ENCODE peak calls at places on chromosomes 13 and 19, in nine cellular contexts. S, E, F, W, J, R, B, P and X are unnamed samples.

GRCh38 chr13:79562557-79562956 is 81.6 kb downstream of the NDFIP2 start:
- DNase-seq in F (no peak), J (no peak), P (no peak), W (no peak), E (no peak), R (no peak), S (no peak), B (no peak), X (no peak)

GRCh38 chr19:33273881-33274662 is 28.3 kb downstream of the CEBPA start:
- DNase-seq in P (peak), F (no peak), E (peak), S (no peak), B (no peak), J (no peak), W (peak), R (peak), X (no peak)

GRCh38 chr19:16998635-16999194 is 27.9 kb downstream of the CPAMD8 start:
- DNase-seq in R (no peak), F (no peak), B (no peak), E (no peak), J (no peak), W (no peak), P (no peak), S (no peak), X (no peak)

GRCh38 chr19:33224694-33225457 is 774 bp downstream of the SLC7A10 start:
- DNase-seq in R (no peak), W (no peak), F (no peak), J (no peak), S (no peak), P (no peak), B (no peak), E (no peak), X (no peak)

GRCh38 chr13:30493670-30494381 is 28.1 kb upstream of the HMGB1 start:
- DNase-seq in J (no peak), P (no peak), B (no peak), E (no peak), R (no peak), F (no peak), S (no peak), W (no peak), X (no peak)

GRCh38 chr19:49677232-49677881 is at the start of gene PRMT1:
- DNase-seq in F (no peak), W (peak), B (no peak), P (no peak), S (peak), E (peak), J (no peak), R (peak), X (peak)

GRCh38 chr19:53549354-53549753 is 11.4 kb downstream of the ZNF331 start:
- DNase-seq in F (no peak), B (no peak), E (no peak), S (no peak), P (peak), W (peak), R (no peak), J (no peak), X (no peak)

GRCh38 chr19:6571167-6571566 is 19.8 kb downstream of the CD70 start:
- DNase-seq in W (no peak), F (no peak), R (no peak), E (no peak), P (no peak), B (no peak), J (no peak), S (no peak), X (no peak)

GRCh38 chr13:80342541-80343371 is 1.8 kb upstream of the SPRY2 start:
- DNase-seq in S (peak), R (peak), W (peak), B (peak), F (no peak), J (peak), E (peak), P (peak), X (peak)

GRCh38 chr19:7679017-7679720 is 1.5 kb upstream of the TRAPPC5 start:
- DNase-seq in F (no peak), E (peak), P (no peak), B (no peak), W (no peak), J (no peak), S (no peak), R (peak), X (no peak)

GRCh38 chr13:46085737-46086136 is 19.1 kb downstream of the CPB2 start:
- DNase-seq in B (no peak), J (no peak), F (peak), R (no peak), P (no peak), E (no peak), S (no peak), W (no peak), X (no peak)

GRCh38 chr19:7597689-7598088 is 2.0 kb downstream of the CAMSAP3 start:
- DNase-seq in P (no peak), W (no peak), B (no peak), R (no peak), S (no peak), E (no peak), J (no peak), F (no peak), X (no peak)

GRCh38 chr13:50805805-50806204 is 37.7 kb downstream of the DLEU7 start:
- DNase-seq in P (peak), F (no peak), E (no peak), B (no peak), R (no peak), S (no peak), W (peak), J (no peak), X (no peak)

GRCh38 chr13:111049791-111050538 is 65.1 kb upstream of the ARHGEF7 start:
- DNase-seq in B (no peak), W (peak), S (no peak), J (peak), E (no peak), R (no peak), F (no peak), P (peak), X (no peak)

GRCh38 chr13:28313579-28313978 is 175.2 kb downstream of the PAN3 start:
- DNase-seq in P (peak), J (no peak), S (no peak), F (no peak), B (no peak), R (peak), W (peak), E (no peak), X (no peak)
- TF ChIP-seq CTCF in P (peak), J (no peak), S (peak), F (peak), B (no peak), R (peak), W (peak), E (no peak), X (no peak)

GRCh38 chr19:663682-664117 is 686 bp upstream of the RNF126 start:
- DNase-seq in F (no peak), R (no peak), B (no peak), W (no peak), J (no peak), P (no peak), E (no peak), S (no peak), X (no peak)

GRCh38 chr19:662207-662961 is 630 bp downstream of the RNF126 start:
- DNase-seq in P (no peak), J (no peak), W (peak), B (no peak), F (no peak), S (peak), E (peak), R (peak), X (peak)

GRCh38 chr19:661427-662196 is 1.4 kb downstream of the RNF126 start:
- DNase-seq in R (no peak), P (no peak), J (no peak), B (no peak), E (peak), W (no peak), S (no peak), F (no peak), X (peak)

GRCh38 chr19:664913-665443 is 2.0 kb upstream of the RNF126 start:
- DNase-seq in S (peak), R (peak), B (peak), E (peak), P (peak), J (peak), W (peak), F (no peak), X (peak)

GRCh38 chr19:662962-663681 is at the start of gene RNF126:
- DNase-seq in E (peak), B (peak), F (no peak), R (peak), W (peak), S (peak), P (peak), J (peak), X (peak)
- TF ChIP-seq CTCF in E (no peak), B (no peak), F (no peak), R (no peak), W (no peak), S (no peak), P (no peak), J (no peak), X (no peak)

DNA sequence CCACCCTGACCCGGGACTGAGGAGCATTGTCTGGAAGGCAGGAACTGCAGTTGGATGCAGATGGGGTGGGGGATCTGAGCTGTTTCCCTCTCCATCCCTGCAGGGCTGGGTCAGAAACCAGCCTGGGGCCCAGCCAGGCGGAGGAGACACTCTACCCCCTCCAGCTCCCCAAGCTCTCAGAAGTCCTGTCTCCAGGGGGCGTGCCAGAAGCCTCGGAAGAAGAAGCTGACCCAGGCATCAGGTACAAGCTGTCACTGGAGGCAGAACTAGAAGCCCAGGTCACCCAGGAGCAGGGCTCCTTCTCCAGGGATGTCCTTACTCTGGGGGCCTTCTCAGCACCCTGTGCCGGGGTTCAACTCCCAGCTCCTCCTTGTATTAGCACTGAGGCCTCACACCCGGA is 15.5 kb downstream of the SIX5 start:
- DNase-seq in F (no peak), R (no peak), E (no peak), B (no peak), P (no peak), J (no peak), S (no peak), W (no peak), X (no peak)
- TF ChIP-seq CTCF in F (no peak), R (no peak), E (no peak), B (no peak), P (no peak), J (no peak), S (no peak), W (no peak), X (no peak)

GRCh38 chr19:34926685-34927375 is at the start of gene ZNF30:
- DNase-seq in R (peak), W (peak), J (peak), F (peak), B (peak), E (peak), S (peak), P (peak), X (peak)
- TF ChIP-seq CTCF in R (no peak), W (no peak), J (no peak), F (peak), B (peak), E (no peak), S (no peak), P (no peak), X (no peak)

DNA sequence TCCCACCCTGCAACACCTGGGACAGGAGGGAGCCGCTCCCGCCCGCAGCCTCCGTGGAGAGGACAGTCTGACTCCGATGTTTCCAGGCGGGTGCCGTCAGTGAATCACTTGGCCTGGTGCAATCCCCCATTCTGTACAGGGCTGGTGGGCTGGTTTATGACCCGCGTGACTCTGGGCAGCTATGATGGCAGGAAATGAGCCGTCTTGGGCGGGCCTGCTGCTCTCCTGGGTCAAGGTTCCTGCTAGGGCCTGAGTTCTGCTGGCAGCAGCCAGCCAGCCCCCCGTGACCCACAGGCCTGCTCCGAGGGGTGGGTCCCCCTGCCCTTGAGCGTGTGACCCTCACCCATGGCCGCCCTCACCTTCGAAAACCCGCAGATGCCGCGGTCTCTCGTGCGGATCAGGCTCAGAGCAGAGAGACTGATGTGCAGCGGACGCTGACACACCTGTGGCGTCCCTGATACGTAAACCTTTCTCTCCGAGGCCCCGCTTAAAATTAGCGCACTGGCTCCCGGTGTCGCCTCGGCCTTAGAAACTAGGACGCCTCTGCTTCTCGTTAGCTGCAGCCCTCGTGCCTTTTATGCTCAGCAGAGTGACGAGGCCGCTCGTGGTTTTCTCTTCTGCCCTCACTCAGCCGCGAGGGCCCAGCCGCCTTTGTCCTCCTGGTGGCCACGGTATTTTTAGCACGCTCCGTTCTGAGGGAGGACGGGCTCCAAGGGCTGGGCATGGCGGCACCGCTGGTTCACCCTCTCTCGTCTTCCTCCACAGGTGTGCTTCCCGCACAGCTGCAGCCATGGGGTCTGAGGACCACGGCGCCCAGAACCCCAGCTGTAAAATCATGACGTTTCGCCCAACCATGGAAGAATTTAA is 63.4 kb downstream of the KDM4B start:
- DNase-seq in P (no peak), W (peak), S (no peak), B (no peak), J (no peak), F (no peak), R (no peak), E (no peak), X (no peak)
- TF ChIP-seq CTCF in P (no peak), W (no peak), S (no peak), B (no peak), J (no peak), F (no peak), R (no peak), E (no peak), X (no peak)

GRCh38 chr13:36815069-36815468 is 4.0 kb upstream of the RFXAP start:
- DNase-seq in J (no peak), B (no peak), E (no peak), P (peak), F (no peak), W (no peak), S (no peak), R (peak), X (no peak)
- TF ChIP-seq CTCF in J (no peak), B (peak), E (no peak), P (peak), F (peak), W (peak), S (peak), R (peak), X (peak)

GRCh38 chr13:59408738-59409137 is 755.0 kb downstream of the DIAPH3 start:
- DNase-seq in S (no peak), E (no peak), P (no peak), J (no peak), B (no peak), F (no peak), W (no peak), R (no peak), X (no peak)
- TF ChIP-seq CTCF in S (no peak), E (no peak), P (no peak), J (no peak), B (no peak), F (no peak), W (no peak), R (no peak), X (no peak)

DNA sequence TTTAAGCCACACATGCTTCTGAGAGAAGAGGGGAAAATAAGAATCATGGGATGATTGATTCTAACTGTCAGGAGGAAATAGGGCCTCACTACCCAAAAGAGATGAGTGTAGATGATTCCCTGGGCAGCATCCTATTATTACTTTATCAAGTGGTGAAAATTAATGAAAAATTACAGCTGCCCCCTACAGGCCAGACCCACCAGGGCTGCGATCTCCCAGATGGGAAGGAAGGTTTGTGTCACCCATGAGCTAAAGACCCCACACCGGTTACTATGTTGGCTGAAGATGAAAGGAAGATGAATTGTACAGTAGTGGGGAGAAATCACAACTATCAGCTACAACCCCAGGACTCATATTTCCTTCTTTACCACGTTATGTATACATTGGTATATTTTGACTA is 49.5 kb downstream of the RFC3 start:
- DNase-seq in B (no peak), E (no peak), J (no peak), P (no peak), R (no peak), F (no peak), W (no peak), S (no peak), X (no peak)
- TF ChIP-seq CTCF in B (peak), E (no peak), J (no peak), P (peak), R (peak), F (peak), W (no peak), S (peak), X (no peak)